ENCODE peak calls at places on chromosomes 13 and 19, in six cellular contexts. J is BJ, Z is fibroblast of villous mesenchyme, G is MV-4-11, K is GM12865, C is lower leg skin. O is an unnamed sample.

GRCh38 chr13:34672631-34673030 is 269.4 kb upstream of the NBEA start:
- DNase-seq in J (no peak), Z (no peak), G (no peak), K (no peak), C (no peak), O (no peak)

GRCh38 chr19:917323-918151 is at the start of gene KISS1R:
- DNase-seq in J (no peak), Z (no peak), G (no peak), K (peak), C (no peak), O (peak)

GRCh38 chr19:9430444-9430843 is 4.9 kb downstream of the ZNF266 start:
- DNase-seq in J (no peak), Z (no peak), G (no peak), K (no peak), C (no peak), O (no peak)

GRCh38 chr19:45076851-45077730 is 813 bp upstream of the ZNF296 start:
- DNase-seq in J (no peak), Z (no peak), G (no peak), K (no peak), C (no peak), O (no peak)

GRCh38 chr13:112828082-112828699 is 138.4 kb downstream of the ATP11A start:
- DNase-seq in J (no peak), Z (no peak), G (no peak), K (peak), C (no peak), O (no peak)

GRCh38 chr19:56117376-56117884 is 3.7 kb downstream of the ZNF787 start:
- DNase-seq in J (no peak), Z (no peak), G (no peak), K (no peak), C (no peak), O (no peak)

GRCh38 chr19:34732548-34733255 is 1.3 kb upstream of the ZNF181 start:
- DNase-seq in J (no peak), Z (no peak), G (no peak), K (no peak), C (no peak), O (no peak)

GRCh38 chr19:46689358-46689757 is 27.6 kb downstream of the PRKD2 start:
- DNase-seq in J (no peak), Z (no peak), G (no peak), K (no peak), C (no peak), O (no peak)

GRCh38 chr13:45292176-45292575 is 48.8 kb downstream of the TPT1 start:
- DNase-seq in J (no peak), Z (no peak), G (no peak), K (no peak), C (no peak), O (no peak)

GRCh38 chr19:35144600-35145436 is 1.8 kb downstream of the FXYD7 start:
- DNase-seq in J (no peak), Z (no peak), G (no peak), K (peak), C (no peak), O (peak)

GRCh38 chr19:19381007-19381926 is 24.2 kb upstream of the GATAD2A start:
- DNase-seq in J (no peak), Z (no peak), G (peak), K (peak), C (no peak), O (no peak)

GRCh38 chr13:91778123-91778522 is 379.7 kb downstream of the GPC5 start:
- DNase-seq in J (no peak), Z (no peak), G (no peak), K (no peak), C (no peak), O (no peak)

GRCh38 chr19:3357731-3358391 is 8.5 kb upstream of the NFIC start:
- DNase-seq in J (no peak), Z (no peak), G (peak), K (no peak), C (no peak), O (no peak)

GRCh38 chr13:41694902-41695301 is 237.6 kb downstream of the RGCC start:
- DNase-seq in J (peak), Z (peak), G (peak), K (peak), C (peak), O (peak)

GRCh38 chr13:32305646-32306045 is 9.5 kb downstream of the ZAR1L start:
- DNase-seq in J (no peak), Z (no peak), G (no peak), K (no peak), C (no peak), O (no peak)

GRCh38 chr13:46866150-46866549 is 30.7 kb downstream of the HTR2A start:
- DNase-seq in J (peak), Z (peak), G (peak), K (peak), C (peak), O (peak)

GRCh38 chr19:6531163-6531955 is 533 bp downstream of the TNFSF9 start:
- DNase-seq in J (no peak), Z (no peak), G (no peak), K (peak), C (no peak), O (no peak)

GRCh38 chr19:16319466-16319865 is 5.2 kb upstream of the KLF2 start:
- DNase-seq in J (no peak), Z (no peak), G (peak), K (no peak), C (no peak), O (peak)

GRCh38 chr13:111262281-111262680 is 58.2 kb upstream of the TEX29 start:
- DNase-seq in J (no peak), Z (no peak), G (no peak), K (no peak), C (no peak), O (no peak)

GRCh38 chr19:46744005-46744691 is 1.7 kb upstream of the FKRP start:
- DNase-seq in J (no peak), Z (no peak), G (no peak), K (no peak), C (no peak), O (no peak)

GRCh38 chr13:54241719-54242118 is 1213.1 kb downstream of the OLFM4 start:
- DNase-seq in J (no peak), Z (no peak), G (no peak), K (no peak), C (no peak), O (peak)

GRCh38 chr19:3110126-3110825 is 16.1 kb downstream of the GNA11 start:
- DNase-seq in J (no peak), Z (no peak), G (no peak), K (no peak), C (no peak), O (no peak)

O was measured in cardiac muscle cell.